ENCODE peak calls at places on chromosomes 3 and 15, in four cellular contexts. One of them, this sample, is unnamed.

GRCh38 chr15:29670945-29671307 is 151.3 kb downstream of the TJP1 start:
- DNase-seq in activated CD8-positive, alpha-beta T cell treated with anti-CD3 and anti-CD28 coated beads for 36 hours: no peak
- DNase-seq in progenitor cell of endocrine pancreas: no peak
- DNase-seq in heart right ventricle: no peak
- DNase-seq in this sample: no peak

GRCh38 chr15:80693682-80694623 is 1.2 kb upstream of the ABHD17C start:
- DNase-seq in activated CD8-positive, alpha-beta T cell treated with anti-CD3 and anti-CD28 coated beads for 36 hours: peak
- DNase-seq in progenitor cell of endocrine pancreas: no peak
- DNase-seq in heart right ventricle: no peak
- DNase-seq in this sample: peak

GRCh38 chr3:90016492-90017065 is 909.2 kb downstream of the EPHA3 start:
- DNase-seq in activated CD8-positive, alpha-beta T cell treated with anti-CD3 and anti-CD28 coated beads for 36 hours: no peak
- DNase-seq in progenitor cell of endocrine pancreas: no peak
- DNase-seq in heart right ventricle: no peak
- DNase-seq in this sample: no peak

GRCh38 chr3:38110314-38111050 is 26.4 kb downstream of the ACAA1 start:
- DNase-seq in activated CD8-positive, alpha-beta T cell treated with anti-CD3 and anti-CD28 coated beads for 36 hours: no peak
- DNase-seq in progenitor cell of endocrine pancreas: no peak
- DNase-seq in heart right ventricle: no peak
- DNase-seq in this sample: no peak

GRCh38 chr3:4478226-4478625 is 11.2 kb upstream of the SUMF1 start:
- DNase-seq in activated CD8-positive, alpha-beta T cell treated with anti-CD3 and anti-CD28 coated beads for 36 hours: no peak
- DNase-seq in progenitor cell of endocrine pancreas: no peak
- DNase-seq in heart right ventricle: no peak
- DNase-seq in this sample: no peak

GRCh38 chr3:135106445-135106844 is 311.4 kb downstream of the EPHB1 start:
- DNase-seq in activated CD8-positive, alpha-beta T cell treated with anti-CD3 and anti-CD28 coated beads for 36 hours: peak
- DNase-seq in progenitor cell of endocrine pancreas: peak
- DNase-seq in heart right ventricle: peak
- DNase-seq in this sample: peak

GRCh38 chr15:26449296-26449695 is 323.6 kb downstream of the GABRB3 start:
- DNase-seq in activated CD8-positive, alpha-beta T cell treated with anti-CD3 and anti-CD28 coated beads for 36 hours: no peak
- DNase-seq in progenitor cell of endocrine pancreas: no peak
- DNase-seq in heart right ventricle: no peak
- DNase-seq in this sample: no peak

GRCh38 chr3:25021816-25022215 is 406.2 kb upstream of the RARB start:
- DNase-seq in activated CD8-positive, alpha-beta T cell treated with anti-CD3 and anti-CD28 coated beads for 36 hours: no peak
- DNase-seq in progenitor cell of endocrine pancreas: no peak
- DNase-seq in heart right ventricle: no peak
- DNase-seq in this sample: no peak

GRCh38 chr3:13228584-13228983 is 155.4 kb upstream of the IQSEC1 start:
- DNase-seq in activated CD8-positive, alpha-beta T cell treated with anti-CD3 and anti-CD28 coated beads for 36 hours: no peak
- DNase-seq in progenitor cell of endocrine pancreas: no peak
- DNase-seq in heart right ventricle: no peak
- DNase-seq in this sample: no peak

GRCh38 chr3:95312650-95313049 is 1249.8 kb downstream of the NSUN3 start:
- DNase-seq in activated CD8-positive, alpha-beta T cell treated with anti-CD3 and anti-CD28 coated beads for 36 hours: no peak
- DNase-seq in progenitor cell of endocrine pancreas: no peak
- DNase-seq in heart right ventricle: no peak
- DNase-seq in this sample: no peak

GRCh38 chr15:63023351-63023945 is 19.1 kb upstream of the TPM1 start:
- DNase-seq in activated CD8-positive, alpha-beta T cell treated with anti-CD3 and anti-CD28 coated beads for 36 hours: no peak
- DNase-seq in progenitor cell of endocrine pancreas: no peak
- DNase-seq in heart right ventricle: no peak
- DNase-seq in this sample: no peak

GRCh38 chr3:5187920-5188418 is 462 bp downstream of the EDEM1 start:
- DNase-seq in activated CD8-positive, alpha-beta T cell treated with anti-CD3 and anti-CD28 coated beads for 36 hours: peak
- DNase-seq in progenitor cell of endocrine pancreas: peak
- DNase-seq in heart right ventricle: peak
- DNase-seq in this sample: peak

GRCh38 chr15:41860049-41860828 is 21.6 kb downstream of the PLA2G4B start:
- DNase-seq in activated CD8-positive, alpha-beta T cell treated with anti-CD3 and anti-CD28 coated beads for 36 hours: no peak
- DNase-seq in progenitor cell of endocrine pancreas: no peak
- DNase-seq in heart right ventricle: no peak
- DNase-seq in this sample: no peak
- TF ChIP-seq CTCF in activated CD8-positive, alpha-beta T cell treated with anti-CD3 and anti-CD28 coated beads for 36 hours: no peak
- TF ChIP-seq CTCF in progenitor cell of endocrine pancreas: no peak
- TF ChIP-seq CTCF in heart right ventricle: peak
- TF ChIP-seq CTCF in this sample: no peak

GRCh38 chr3:58531956-58532355 is 5.0 kb downstream of the ACOX2 start:
- DNase-seq in activated CD8-positive, alpha-beta T cell treated with anti-CD3 and anti-CD28 coated beads for 36 hours: no peak
- DNase-seq in progenitor cell of endocrine pancreas: no peak
- DNase-seq in heart right ventricle: no peak
- DNase-seq in this sample: no peak
- TF ChIP-seq CTCF in activated CD8-positive, alpha-beta T cell treated with anti-CD3 and anti-CD28 coated beads for 36 hours: no peak
- TF ChIP-seq CTCF in progenitor cell of endocrine pancreas: no peak
- TF ChIP-seq CTCF in heart right ventricle: no peak
- TF ChIP-seq CTCF in this sample: no peak

GRCh38 chr3:23834082-23834870 is 28.5 kb downstream of the UBE2E1 start:
- DNase-seq in activated CD8-positive, alpha-beta T cell treated with anti-CD3 and anti-CD28 coated beads for 36 hours: no peak
- DNase-seq in progenitor cell of endocrine pancreas: no peak
- DNase-seq in heart right ventricle: no peak
- DNase-seq in this sample: no peak
- TF ChIP-seq CTCF in activated CD8-positive, alpha-beta T cell treated with anti-CD3 and anti-CD28 coated beads for 36 hours: no peak
- TF ChIP-seq CTCF in progenitor cell of endocrine pancreas: peak
- TF ChIP-seq CTCF in heart right ventricle: peak
- TF ChIP-seq CTCF in this sample: no peak

DNA sequence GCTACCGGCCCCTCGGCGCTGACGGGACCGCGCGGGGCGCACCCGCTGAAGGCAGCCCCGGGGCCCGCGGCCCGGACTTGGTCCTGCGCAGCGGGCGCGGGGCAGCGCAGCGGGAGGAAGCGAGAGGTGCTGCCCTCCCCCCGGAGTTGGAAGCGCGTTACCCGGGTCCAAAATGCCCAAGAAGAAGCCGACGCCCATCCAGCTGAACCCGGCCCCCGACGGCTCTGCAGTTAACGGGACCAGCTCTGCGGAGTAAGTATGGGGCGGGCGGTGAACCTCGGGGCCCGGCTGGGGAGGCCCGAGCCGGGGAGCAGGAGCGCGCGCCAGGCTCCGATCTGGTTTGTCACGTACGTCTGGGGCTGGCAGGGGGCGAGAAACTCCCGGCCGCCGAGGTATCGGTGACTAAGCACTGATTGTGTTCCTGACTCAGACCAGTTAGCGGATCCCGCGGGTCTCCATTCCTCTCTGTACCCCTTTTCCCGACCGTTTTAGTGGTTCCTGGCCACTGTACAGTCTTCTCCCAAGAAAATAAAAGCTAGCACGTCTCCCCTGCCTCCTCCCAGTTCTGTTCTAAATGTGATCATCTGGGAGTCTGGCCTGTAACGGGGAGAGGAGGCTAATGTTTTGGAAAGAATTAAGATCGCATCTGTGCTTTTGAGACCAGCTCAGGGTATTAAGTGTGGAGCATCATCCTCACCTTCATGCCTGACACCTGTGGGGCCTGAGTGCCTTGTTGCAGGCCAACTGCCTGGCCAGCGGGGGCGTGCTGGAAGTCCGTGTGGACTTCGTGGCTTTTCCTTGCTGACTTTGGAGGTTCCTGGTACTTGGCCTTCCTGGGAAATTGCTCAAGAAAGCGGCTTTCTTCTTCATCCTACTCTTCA is 704 bp downstream of the MAP2K1 start:
- DNase-seq in activated CD8-positive, alpha-beta T cell treated with anti-CD3 and anti-CD28 coated beads for 36 hours: peak
- DNase-seq in progenitor cell of endocrine pancreas: peak
- DNase-seq in heart right ventricle: peak
- DNase-seq in this sample: peak
- TF ChIP-seq CTCF in activated CD8-positive, alpha-beta T cell treated with anti-CD3 and anti-CD28 coated beads for 36 hours: no peak
- TF ChIP-seq CTCF in progenitor cell of endocrine pancreas: peak
- TF ChIP-seq CTCF in heart right ventricle: peak
- TF ChIP-seq CTCF in this sample: peak